ENCODE peak calls at places on chromosomes 13 and 19, in five cellular contexts. One of them, this sample, is unnamed.

GRCh38 chr13:106599875-106600797 is 32.2 kb upstream of the ARGLU1 start:
- DNase-seq in A172: peak
- DNase-seq in ecto neural progenitor cell: no peak
- DNase-seq in activated T-helper 1 cell treated with anti-CD3 and anti-CD28 coated beads, Interleukin-12 subunit alpha, Interleukin-12 subunit beta, Interleukin-2, Interleukin-4 antibody, amounts not matched to agents 30 ng/mL and 10 ng/mL and 1 ng/mL, durations not matched to agents 14 hours and 24 hours and 36 hours: no peak
- DNase-seq in activated CD4-positive, alpha-beta T cell treated with anti-CD3 and anti-CD28 coated beads, Interleukin-2, amount 10 ng/mL, durations not matched to agents 7 days and 5 days: no peak
- DNase-seq in this sample: peak

GRCh38 chr19:33868076-33868735 is 71.5 kb downstream of the KCTD15 start:
- DNase-seq in A172: no peak
- DNase-seq in ecto neural progenitor cell: peak
- DNase-seq in activated T-helper 1 cell treated with anti-CD3 and anti-CD28 coated beads, Interleukin-12 subunit alpha, Interleukin-12 subunit beta, Interleukin-2, Interleukin-4 antibody, amounts not matched to agents 30 ng/mL and 10 ng/mL and 1 ng/mL, durations not matched to agents 14 hours and 24 hours and 36 hours: no peak
- DNase-seq in activated CD4-positive, alpha-beta T cell treated with anti-CD3 and anti-CD28 coated beads, Interleukin-2, amount 10 ng/mL, durations not matched to agents 7 days and 5 days: no peak
- DNase-seq in this sample: no peak

GRCh38 chr19:55312621-55313117 is 12.5 kb downstream of the TMEM150B start:
- DNase-seq in A172: no peak
- DNase-seq in ecto neural progenitor cell: peak
- DNase-seq in activated T-helper 1 cell treated with anti-CD3 and anti-CD28 coated beads, Interleukin-12 subunit alpha, Interleukin-12 subunit beta, Interleukin-2, Interleukin-4 antibody, amounts not matched to agents 30 ng/mL and 10 ng/mL and 1 ng/mL, durations not matched to agents 14 hours and 24 hours and 36 hours: no peak
- DNase-seq in activated CD4-positive, alpha-beta T cell treated with anti-CD3 and anti-CD28 coated beads, Interleukin-2, amount 10 ng/mL, durations not matched to agents 7 days and 5 days: no peak
- DNase-seq in this sample: no peak

GRCh38 chr13:71879129-71879535 is 12.1 kb upstream of the DACH1 start:
- DNase-seq in A172: peak
- DNase-seq in ecto neural progenitor cell: no peak
- DNase-seq in activated T-helper 1 cell treated with anti-CD3 and anti-CD28 coated beads, Interleukin-12 subunit alpha, Interleukin-12 subunit beta, Interleukin-2, Interleukin-4 antibody, amounts not matched to agents 30 ng/mL and 10 ng/mL and 1 ng/mL, durations not matched to agents 14 hours and 24 hours and 36 hours: no peak
- DNase-seq in activated CD4-positive, alpha-beta T cell treated with anti-CD3 and anti-CD28 coated beads, Interleukin-2, amount 10 ng/mL, durations not matched to agents 7 days and 5 days: peak
- DNase-seq in this sample: no peak

GRCh38 chr19:18762125-18763023 is 28.7 kb downstream of the COMP start:
- DNase-seq in A172: peak
- DNase-seq in ecto neural progenitor cell: no peak
- DNase-seq in activated T-helper 1 cell treated with anti-CD3 and anti-CD28 coated beads, Interleukin-12 subunit alpha, Interleukin-12 subunit beta, Interleukin-2, Interleukin-4 antibody, amounts not matched to agents 30 ng/mL and 10 ng/mL and 1 ng/mL, durations not matched to agents 14 hours and 24 hours and 36 hours: no peak
- DNase-seq in activated CD4-positive, alpha-beta T cell treated with anti-CD3 and anti-CD28 coated beads, Interleukin-2, amount 10 ng/mL, durations not matched to agents 7 days and 5 days: no peak
- DNase-seq in this sample: peak

GRCh38 chr13:101474419-101474957 is 22.0 kb downstream of the ITGBL1 start:
- DNase-seq in A172: peak
- DNase-seq in ecto neural progenitor cell: peak
- DNase-seq in activated T-helper 1 cell treated with anti-CD3 and anti-CD28 coated beads, Interleukin-12 subunit alpha, Interleukin-12 subunit beta, Interleukin-2, Interleukin-4 antibody, amounts not matched to agents 30 ng/mL and 10 ng/mL and 1 ng/mL, durations not matched to agents 14 hours and 24 hours and 36 hours: no peak
- DNase-seq in activated CD4-positive, alpha-beta T cell treated with anti-CD3 and anti-CD28 coated beads, Interleukin-2, amount 10 ng/mL, durations not matched to agents 7 days and 5 days: no peak
- DNase-seq in this sample: peak

GRCh38 chr13:33722216-33722900 is 95.6 kb upstream of the RFC3 start:
- DNase-seq in A172: no peak
- DNase-seq in ecto neural progenitor cell: no peak
- DNase-seq in activated T-helper 1 cell treated with anti-CD3 and anti-CD28 coated beads, Interleukin-12 subunit alpha, Interleukin-12 subunit beta, Interleukin-2, Interleukin-4 antibody, amounts not matched to agents 30 ng/mL and 10 ng/mL and 1 ng/mL, durations not matched to agents 14 hours and 24 hours and 36 hours: no peak
- DNase-seq in activated CD4-positive, alpha-beta T cell treated with anti-CD3 and anti-CD28 coated beads, Interleukin-2, amount 10 ng/mL, durations not matched to agents 7 days and 5 days: no peak
- DNase-seq in this sample: no peak

GRCh38 chr19:5691930-5692784 is 2.1 kb downstream of the RPL36 start:
- DNase-seq in A172: no peak
- DNase-seq in ecto neural progenitor cell: no peak
- DNase-seq in activated T-helper 1 cell treated with anti-CD3 and anti-CD28 coated beads, Interleukin-12 subunit alpha, Interleukin-12 subunit beta, Interleukin-2, Interleukin-4 antibody, amounts not matched to agents 30 ng/mL and 10 ng/mL and 1 ng/mL, durations not matched to agents 14 hours and 24 hours and 36 hours: no peak
- DNase-seq in activated CD4-positive, alpha-beta T cell treated with anti-CD3 and anti-CD28 coated beads, Interleukin-2, amount 10 ng/mL, durations not matched to agents 7 days and 5 days: no peak
- DNase-seq in this sample: no peak

GRCh38 chr19:51458051-51458645 is at the start of gene SIGLEC8:
- DNase-seq in A172: no peak
- DNase-seq in ecto neural progenitor cell: no peak
- DNase-seq in activated T-helper 1 cell treated with anti-CD3 and anti-CD28 coated beads, Interleukin-12 subunit alpha, Interleukin-12 subunit beta, Interleukin-2, Interleukin-4 antibody, amounts not matched to agents 30 ng/mL and 10 ng/mL and 1 ng/mL, durations not matched to agents 14 hours and 24 hours and 36 hours: no peak
- DNase-seq in activated CD4-positive, alpha-beta T cell treated with anti-CD3 and anti-CD28 coated beads, Interleukin-2, amount 10 ng/mL, durations not matched to agents 7 days and 5 days: no peak
- DNase-seq in this sample: no peak

GRCh38 chr13:33931397-33931987 is 113.5 kb downstream of the RFC3 start:
- DNase-seq in A172: peak
- DNase-seq in ecto neural progenitor cell: no peak
- DNase-seq in activated T-helper 1 cell treated with anti-CD3 and anti-CD28 coated beads, Interleukin-12 subunit alpha, Interleukin-12 subunit beta, Interleukin-2, Interleukin-4 antibody, amounts not matched to agents 30 ng/mL and 10 ng/mL and 1 ng/mL, durations not matched to agents 14 hours and 24 hours and 36 hours: no peak
- DNase-seq in activated CD4-positive, alpha-beta T cell treated with anti-CD3 and anti-CD28 coated beads, Interleukin-2, amount 10 ng/mL, durations not matched to agents 7 days and 5 days: no peak
- DNase-seq in this sample: no peak

GRCh38 chr19:5592531-5592930 is 24.8 kb upstream of the TINCR start:
- DNase-seq in A172: no peak
- DNase-seq in ecto neural progenitor cell: no peak
- DNase-seq in activated T-helper 1 cell treated with anti-CD3 and anti-CD28 coated beads, Interleukin-12 subunit alpha, Interleukin-12 subunit beta, Interleukin-2, Interleukin-4 antibody, amounts not matched to agents 30 ng/mL and 10 ng/mL and 1 ng/mL, durations not matched to agents 14 hours and 24 hours and 36 hours: no peak
- DNase-seq in activated CD4-positive, alpha-beta T cell treated with anti-CD3 and anti-CD28 coated beads, Interleukin-2, amount 10 ng/mL, durations not matched to agents 7 days and 5 days: no peak
- DNase-seq in this sample: no peak

GRCh38 chr19:10096615-10096963 is 5.9 kb downstream of the ANGPTL6 start:
- DNase-seq in A172: no peak
- DNase-seq in ecto neural progenitor cell: peak
- DNase-seq in activated T-helper 1 cell treated with anti-CD3 and anti-CD28 coated beads, Interleukin-12 subunit alpha, Interleukin-12 subunit beta, Interleukin-2, Interleukin-4 antibody, amounts not matched to agents 30 ng/mL and 10 ng/mL and 1 ng/mL, durations not matched to agents 14 hours and 24 hours and 36 hours: no peak
- DNase-seq in activated CD4-positive, alpha-beta T cell treated with anti-CD3 and anti-CD28 coated beads, Interleukin-2, amount 10 ng/mL, durations not matched to agents 7 days and 5 days: no peak
- DNase-seq in this sample: no peak

GRCh38 chr13:44136693-44137268 is 236.8 kb upstream of the SERP2 start:
- DNase-seq in A172: peak
- DNase-seq in ecto neural progenitor cell: no peak
- DNase-seq in activated T-helper 1 cell treated with anti-CD3 and anti-CD28 coated beads, Interleukin-12 subunit alpha, Interleukin-12 subunit beta, Interleukin-2, Interleukin-4 antibody, amounts not matched to agents 30 ng/mL and 10 ng/mL and 1 ng/mL, durations not matched to agents 14 hours and 24 hours and 36 hours: no peak
- DNase-seq in activated CD4-positive, alpha-beta T cell treated with anti-CD3 and anti-CD28 coated beads, Interleukin-2, amount 10 ng/mL, durations not matched to agents 7 days and 5 days: no peak
- DNase-seq in this sample: no peak

GRCh38 chr13:28530729-28531194 is 35.8 kb upstream of the FLT1 start:
- DNase-seq in A172: peak
- DNase-seq in ecto neural progenitor cell: no peak
- DNase-seq in activated T-helper 1 cell treated with anti-CD3 and anti-CD28 coated beads, Interleukin-12 subunit alpha, Interleukin-12 subunit beta, Interleukin-2, Interleukin-4 antibody, amounts not matched to agents 30 ng/mL and 10 ng/mL and 1 ng/mL, durations not matched to agents 14 hours and 24 hours and 36 hours: no peak
- DNase-seq in activated CD4-positive, alpha-beta T cell treated with anti-CD3 and anti-CD28 coated beads, Interleukin-2, amount 10 ng/mL, durations not matched to agents 7 days and 5 days: no peak
- DNase-seq in this sample: no peak

GRCh38 chr13:73090116-73090811 is 31.5 kb downstream of the KLF5 start:
- DNase-seq in A172: peak
- DNase-seq in ecto neural progenitor cell: no peak
- DNase-seq in activated T-helper 1 cell treated with anti-CD3 and anti-CD28 coated beads, Interleukin-12 subunit alpha, Interleukin-12 subunit beta, Interleukin-2, Interleukin-4 antibody, amounts not matched to agents 30 ng/mL and 10 ng/mL and 1 ng/mL, durations not matched to agents 14 hours and 24 hours and 36 hours: peak
- DNase-seq in activated CD4-positive, alpha-beta T cell treated with anti-CD3 and anti-CD28 coated beads, Interleukin-2, amount 10 ng/mL, durations not matched to agents 7 days and 5 days: peak
- DNase-seq in this sample: peak

GRCh38 chr13:40665061-40665753 is 1.2 kb downstream of the FOXO1 start:
- DNase-seq in A172: no peak
- DNase-seq in ecto neural progenitor cell: peak
- DNase-seq in activated T-helper 1 cell treated with anti-CD3 and anti-CD28 coated beads, Interleukin-12 subunit alpha, Interleukin-12 subunit beta, Interleukin-2, Interleukin-4 antibody, amounts not matched to agents 30 ng/mL and 10 ng/mL and 1 ng/mL, durations not matched to agents 14 hours and 24 hours and 36 hours: no peak
- DNase-seq in activated CD4-positive, alpha-beta T cell treated with anti-CD3 and anti-CD28 coated beads, Interleukin-2, amount 10 ng/mL, durations not matched to agents 7 days and 5 days: peak
- DNase-seq in this sample: no peak

This sample was measured in retinal pigment epithelial cell.